ENCODE peak calls at places on chromosomes 4 and X, in four cellular contexts. L is OCI-LY7, E is IMR-90, P is neuronal stem cell. J is an unnamed sample.

GRCh38 chr4:37780444-37781133 is 45.9 kb upstream of the PGM2 start:
- DNase-seq in L (peak; percentile 65), E (no peak), P (no peak), J (no peak)

GRCh38 chr4:30617836-30618235 is 102.3 kb upstream of the PCDH7 start:
- DNase-seq in E (no peak), L (no peak), P (no peak), J (no peak)

GRCh38 chrX:19931146-19931545 is 43.7 kb upstream of the SH3KBP1 start:
- DNase-seq in E (no peak), L (no peak), P (no peak), J (no peak)

GRCh38 chr4:174521800-174522182 is 497 bp downstream of the HPGD start:
- DNase-seq in E (no peak), P (peak; percentile 24), L (no peak), J (peak; percentile 45)

GRCh38 chrX:64580035-64580434 is 184.8 kb upstream of the MTMR8 start:
- DNase-seq in L (peak; percentile 70), P (no peak), E (no peak), J (no peak)

GRCh38 chr4:115866364-115866896 is 753.0 kb upstream of the NDST4 start:
- DNase-seq in L (no peak), P (no peak), E (no peak), J (no peak)

GRCh38 chrX:80206647-80207046 is 192.1 kb downstream of the TBX22 start:
- DNase-seq in P (no peak), L (no peak), E (no peak), J (peak; percentile 8)

GRCh38 chrX:49070988-49071387 is 2.8 kb downstream of the PRAF2 start:
- DNase-seq in E (no peak), L (no peak), P (no peak), J (no peak)

GRCh38 chr4:34158883-34159282 is 2085.4 kb downstream of the ARAP2 start:
- DNase-seq in E (peak; percentile 27), L (no peak), P (no peak), J (peak; percentile 48)

GRCh38 chr4:186037692-186038658 is 31.0 kb upstream of the TLR3 start:
- DNase-seq in L (peak; percentile 73), E (peak; percentile 80), P (peak; percentile 82), J (peak; percentile 80)

GRCh38 chr4:178165909-178166308 is 723.7 kb upstream of the AGA start:
- DNase-seq in P (no peak), L (no peak), E (no peak), J (peak; percentile 56)

GRCh38 chrX:16119353-16120220 is 3.8 kb upstream of the GRPR start:
- DNase-seq in E (no peak), L (peak; percentile 86), P (no peak), J (no peak)

GRCh38 chr4:113064244-113064643 is 14.8 kb downstream of the ANK2 start:
- DNase-seq in E (no peak), P (peak; percentile 87), L (no peak), J (no peak)

GRCh38 chrX:23901805-23902204 is 5.9 kb downstream of the APOO start:
- DNase-seq in E (peak; percentile 77), P (peak; percentile 26), L (peak; percentile 71), J (peak; percentile 70)

GRCh38 chr4:184648220-184649025 is 824 bp downstream of the CASP3 start:
- DNase-seq in E (peak; percentile 33), L (peak; percentile 72), P (peak; percentile 41), J (peak; percentile 35)

GRCh38 chr4:87839309-87839946 is 6.7 kb downstream of the MEPE start:
- DNase-seq in P (peak; percentile 12), E (peak; percentile 49), L (peak; percentile 24), J (peak; percentile 45)

GRCh38 chr4:158622251-158622650 is 49.4 kb downstream of the C4orf46 start:
- DNase-seq in L (no peak), E (peak; percentile 34), P (no peak), J (peak; percentile 31)

GRCh38 chr4:6386091-6386490 is 86.3 kb downstream of the PPP2R2C start:
- DNase-seq in P (no peak), E (no peak), L (no peak), J (no peak)

GRCh38 chrX:107849747-107850478 is 24.2 kb downstream of the MID2 start:
- DNase-seq in L (no peak), E (no peak), P (no peak), J (peak; percentile 25)

GRCh38 chr4:88144866-88145300 is 13.6 kb downstream of the ABCG2 start:
- DNase-seq in P (no peak), L (no peak), E (no peak), J (peak; percentile 89)

GRCh38 chr4:116223059-116223732 is 862.2 kb downstream of the TRAM1L1 start:
- DNase-seq in L (no peak), P (no peak), E (no peak), J (no peak)

GRCh38 chr4:158825443-158826036 is 56.7 kb downstream of the FNIP2 start:
- DNase-seq in L (no peak), E (no peak), P (no peak), J (no peak)

GRCh38 chrX:363621-364375 is 22.9 kb downstream of the PPP2R3B start:
- DNase-seq in E (no peak), P (no peak), L (no peak), J (no peak)

GRCh38 chrX:16970977-16971376 is 24.5 kb downstream of the REPS2 start:
- DNase-seq in E (peak; percentile 30), L (no peak), P (no peak), J (peak; percentile 17)

GRCh38 chrX:97189668-97190067 is 306.0 kb downstream of the RPA4 start:
- DNase-seq in P (no peak), L (no peak), E (no peak), J (peak; percentile 38)

GRCh38 chr4:59024257-59024656 is 1914.1 kb upstream of the IGFBP7 start:
- DNase-seq in E (no peak), L (no peak), P (no peak), J (no peak)

GRCh38 chr4:2423066-2423465 is 4.3 kb downstream of the CFAP99 start:
- DNase-seq in L (no peak), P (no peak), E (no peak), J (no peak)

GRCh38 chrX:82237328-82237727 is 1035.4 kb downstream of the SH3BGRL start:
- DNase-seq in P (no peak), E (no peak), L (peak; percentile 1), J (no peak)

GRCh38 chrX:44784241-44784640 is 59.6 kb upstream of the DUSP21 start:
- DNase-seq in P (no peak), E (no peak), L (no peak), J (peak; percentile 72)

GRCh38 chr4:8029689-8030088 is 90.0 kb upstream of the AFAP1 start:
- DNase-seq in P (no peak), E (no peak), L (no peak), J (no peak)
- H2AFZ ChIP-seq in P (no peak overlapping the region), E (peak overlapping the region; percentile 43), L (no peak overlapping the region), J (no peak overlapping the region)

GRCh38 chrX:151970027-151970426 is 4.4 kb downstream of the GABRE start:
- DNase-seq in E (no peak), L (no peak), P (no peak), J (no peak)

GRCh38 chrX:151974336-151975227 is at the start of gene GABRE:
- DNase-seq in L (no peak), P (peak; percentile 24), E (no peak), J (no peak)

GRCh38 chrX:151973851-151974335 is 583 bp downstream of the GABRE start:
- DNase-seq in P (no peak), E (no peak), L (no peak), J (no peak)

GRCh38 chrX:151973262-151973661 is 1.2 kb downstream of the GABRE start:
- DNase-seq in P (no peak), L (no peak), E (no peak), J (no peak)

GRCh38 chrX:151970661-151971060 is 3.8 kb downstream of the GABRE start:
- DNase-seq in P (no peak), L (no peak), E (peak; percentile 65), J (peak; percentile 65)
- H3K4me3 ChIP-seq in P (no peak overlapping the region), L (no peak overlapping the region), E (no peak overlapping the region), J (no peak overlapping the region)

DNA sequence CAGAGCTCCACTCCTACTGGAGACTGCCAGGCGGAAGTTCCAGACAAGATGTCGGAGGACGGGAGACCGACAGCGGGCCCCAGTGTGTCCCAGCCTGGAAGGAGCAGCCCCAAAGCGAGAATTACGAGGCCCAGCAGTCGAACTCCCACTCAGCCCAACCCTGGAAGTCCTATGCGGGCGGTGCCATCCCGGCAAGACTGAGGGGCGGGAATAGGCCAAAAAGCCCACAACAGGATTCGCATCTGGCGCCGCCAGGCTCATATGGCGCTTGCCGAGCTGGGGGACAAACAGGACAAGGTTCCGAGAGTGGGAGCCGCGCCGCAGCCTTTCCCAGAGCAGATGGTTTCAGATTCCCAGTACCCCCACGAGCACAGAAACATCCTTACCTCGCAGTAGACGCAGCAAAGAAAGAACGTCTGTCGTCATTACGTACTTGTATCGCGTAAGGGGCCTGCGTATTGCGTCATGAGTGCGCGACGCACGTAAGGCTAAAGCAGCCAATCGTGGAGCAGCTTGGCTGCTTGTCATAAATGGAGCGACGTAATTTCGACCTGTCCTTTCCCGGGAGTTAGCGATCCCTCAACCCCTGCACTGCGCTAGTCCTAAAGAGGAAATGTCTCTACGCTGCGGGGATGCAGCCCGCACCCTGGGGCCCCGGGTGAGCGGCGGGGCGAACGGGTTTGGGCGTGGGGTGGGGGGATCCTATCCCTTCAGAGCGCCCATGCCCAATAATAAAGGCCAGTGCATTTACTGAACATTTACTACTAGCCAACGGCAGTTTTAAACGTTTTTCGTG is at the start of the genes LIAS and RPL9:
- DNase-seq in L (peak; percentile 99), P (peak; percentile 99), E (peak; percentile 100), J (peak; percentile 97)
- H2AFZ ChIP-seq in L (peak within 1 kb of the TSS; percentile 43), P (peak within 1 kb of the TSS; percentile 84), E (peak within 1 kb of the TSS; percentile 78), J (peak within 1 kb of the TSS; percentile 74)

DNA sequence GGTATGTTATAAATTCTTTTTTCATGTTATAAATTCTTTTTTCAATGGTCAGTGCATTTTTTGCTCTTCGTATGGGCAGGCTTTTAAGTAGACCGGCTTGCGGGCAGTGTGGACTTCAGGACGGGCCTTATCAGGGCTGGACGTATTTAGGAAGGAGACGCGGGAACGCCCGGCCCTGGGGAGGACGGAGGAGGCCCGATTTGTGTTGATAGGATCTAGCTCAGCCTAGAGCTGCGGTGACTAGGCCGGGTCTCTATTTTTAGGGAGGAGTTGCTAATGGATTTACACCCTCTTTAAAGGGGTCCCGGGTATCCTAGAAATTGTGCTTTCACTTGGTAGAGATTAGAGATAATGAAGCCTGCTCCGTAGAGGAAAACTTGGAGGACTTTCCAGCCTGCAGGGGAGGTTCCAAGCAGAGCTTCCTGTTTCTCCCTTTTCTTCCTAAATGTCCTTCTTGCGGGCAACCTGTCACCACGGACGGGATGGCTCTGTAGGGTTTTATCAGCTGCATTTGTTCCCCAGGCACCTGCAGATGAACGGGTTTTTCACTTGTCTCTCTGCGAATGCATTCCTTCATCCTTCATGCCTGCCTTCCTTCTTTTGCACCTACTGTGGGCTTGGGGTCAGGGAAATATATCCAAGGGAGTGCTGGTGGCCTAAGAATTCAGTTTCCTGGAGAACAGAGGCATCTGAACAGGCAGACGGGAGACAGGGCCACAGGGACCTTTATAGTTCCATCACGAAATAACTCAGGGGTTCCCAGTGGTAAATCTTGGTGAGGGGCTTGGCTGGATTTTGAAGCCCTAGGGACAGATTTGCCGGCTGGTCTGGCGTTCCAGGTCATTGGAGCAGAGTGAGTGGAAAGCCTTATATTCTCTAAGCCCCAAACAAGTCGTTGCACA is 1.4 kb downstream of the CD99 start:
- DNase-seq in P (no peak), E (peak; percentile 58), L (peak; percentile 38), J (peak; percentile 31)
- H3K4me3 ChIP-seq in P (peak overlapping the region; percentile 92), E (peak overlapping the region; percentile 91), L (peak overlapping the region; percentile 77), J (peak overlapping the region; percentile 93)

DNA sequence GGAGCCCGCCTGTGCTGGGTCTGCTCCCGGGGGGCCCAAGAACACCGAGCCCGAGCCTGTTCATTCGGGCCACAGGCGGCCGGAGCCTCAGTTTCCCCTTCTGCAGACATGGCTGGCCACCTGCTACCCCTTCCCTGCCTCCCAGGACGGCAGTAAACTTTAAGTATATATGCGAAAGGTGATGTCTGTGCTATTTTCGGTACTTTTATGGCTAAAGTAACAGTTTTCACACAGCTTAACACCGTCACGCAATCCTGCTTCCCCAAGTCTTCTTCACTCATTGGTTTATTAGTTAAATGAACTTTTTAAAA is 464 bp downstream of the ANAPC4 start:
- DNase-seq in P (no peak), L (no peak), E (no peak), J (no peak)
- H2AFZ ChIP-seq in P (peak overlapping the region; percentile 98), L (peak overlapping the region; percentile 93), E (peak overlapping the region; percentile 97), J (peak overlapping the region; percentile 82)